ENCODE peak calls at places on chromosome 17, in five cellular contexts. U, J, Y, R and Z are unnamed samples. For H3K9me3 and H3K4me1, the result is how much of the 10 kb centered on the place peaks cover.

GRCh38 chr17:75561927-75562603 is 25.5 kb upstream of the MYO15B start:
- DNase-seq in Y (no peak), J (no peak), R (no peak), U (no peak), Z (no peak)

GRCh38 chr17:14373587-14374259 is 72.8 kb downstream of the HS3ST3B1 start:
- DNase-seq in J (no peak), U (no peak), Y (no peak), R (no peak), Z (no peak)

GRCh38 chr17:66665194-66665593 is 169.7 kb upstream of the CACNG5 start:
- DNase-seq in Y (no peak), J (no peak), U (no peak), R (no peak), Z (no peak)

GRCh38 chr17:76586741-76587487 is 1.3 kb upstream of the ST6GALNAC2 start:
- DNase-seq in Y (no peak), U (no peak), R (no peak), J (no peak), Z (no peak)

GRCh38 chr17:30570596-30571265 is 93.5 kb downstream of the GOSR1 start:
- DNase-seq in Y (no peak), U (no peak), R (no peak), J (no peak), Z (peak)

GRCh38 chr17:16989230-16989952 is 17.5 kb upstream of the TNFRSF13B start:
- DNase-seq in J (no peak), R (no peak), U (peak), Y (no peak), Z (no peak)

GRCh38 chr17:2222901-2223616 is 80.5 kb downstream of the SMG6 start:
- DNase-seq in J (no peak), U (peak), Y (peak), R (no peak), Z (no peak)

GRCh38 chr17:27414271-27414670 is 42.0 kb upstream of the KSR1 start:
- DNase-seq in R (no peak), Y (no peak), U (no peak), J (no peak), Z (peak)

GRCh38 chr17:74042241-74042640 is 161.2 kb upstream of the RPL38 start:
- DNase-seq in J (no peak), R (no peak), U (no peak), Y (no peak), Z (no peak)

GRCh38 chr17:43983515-43984411 is 20.7 kb upstream of the NAGS start:
- DNase-seq in U (no peak), R (peak), J (no peak), Y (peak), Z (no peak)

GRCh38 chr17:74276561-74277009 is 2.6 kb downstream of the DNAI2 start:
- DNase-seq in Y (no peak), J (no peak), U (no peak), R (no peak), Z (no peak)

GRCh38 chr17:74647871-74648672 is 24.5 kb upstream of the CD300E start:
- DNase-seq in Y (no peak), R (no peak), J (no peak), U (no peak), Z (no peak)

GRCh38 chr17:76597156-76598003 is 11.7 kb upstream of the ST6GALNAC2 start:
- DNase-seq in J (no peak), U (no peak), Y (no peak), R (no peak), Z (no peak)

GRCh38 chr17:45147581-45148182 is 593 bp upstream of the HEXIM1 start:
- DNase-seq in U (peak), R (peak), J (no peak), Y (peak), Z (no peak)

GRCh38 chr17:36721560-36722120 is 120.3 kb downstream of the MRM1 start:
- DNase-seq in U (peak), R (no peak), J (no peak), Y (no peak), Z (no peak)

GRCh38 chr17:66654341-66654740 is 180.6 kb upstream of the CACNG5 start:
- DNase-seq in R (no peak), U (no peak), Y (no peak), J (no peak), Z (no peak)

GRCh38 chr17:82443465-82444283 is 6.9 kb downstream of the CYBC1 start:
- DNase-seq in J (no peak), Y (peak), R (no peak), U (no peak), Z (no peak)

GRCh38 chr17:75270218-75270965 is 639 bp downstream of the MIF4GD start:
- DNase-seq in U (peak), Y (peak), R (peak), J (no peak), Z (peak)

GRCh38 chr17:81940538-81941483 is 3.7 kb upstream of the PYCR1 start:
- DNase-seq in Y (no peak), U (no peak), R (no peak), J (no peak), Z (no peak)

GRCh38 chr17:43814026-43814425 is 18.9 kb downstream of the MPP3 start:
- DNase-seq in U (no peak), Y (no peak), R (no peak), J (no peak), Z (no peak)

GRCh38 chr17:20121359-20122235 is 112.4 kb downstream of the SPECC1 start:
- DNase-seq in J (no peak), Y (peak), R (peak), U (peak), Z (no peak)

GRCh38 chr17:73589096-73589980 is 54.9 kb downstream of the SDK2 start:
- DNase-seq in U (no peak), R (no peak), Y (no peak), J (no peak), Z (no peak)

GRCh38 chr17:43356999-43357398 is 41.8 kb upstream of the ARL4D start:
- DNase-seq in U (no peak), Y (no peak), J (no peak), R (no peak), Z (no peak)

GRCh38 chr17:1653735-1654134 is 4.1 kb upstream of the RILP start:
- DNase-seq in U (no peak), Y (no peak), R (no peak), J (no peak), Z (no peak)

GRCh38 chr17:81695801-81696200 is 7.4 kb upstream of the MRPL12 start:
- DNase-seq in Y (no peak), U (no peak), J (no peak), R (no peak), Z (no peak)

GRCh38 chr17:70405492-70406220 is 236.3 kb downstream of the KCNJ2 start:
- DNase-seq in U (no peak), Y (no peak), R (no peak), J (no peak), Z (no peak)

GRCh38 chr17:34579979-34580684 is 750 bp downstream of the TMEM132E start:
- DNase-seq in R (no peak), U (no peak), Y (no peak), J (no peak), Z (no peak)

GRCh38 chr17:71828182-71828596 is 292.6 kb upstream of the SOX9 start:
- DNase-seq in Y (no peak), R (no peak), J (no peak), U (no peak), Z (no peak)

DNA sequence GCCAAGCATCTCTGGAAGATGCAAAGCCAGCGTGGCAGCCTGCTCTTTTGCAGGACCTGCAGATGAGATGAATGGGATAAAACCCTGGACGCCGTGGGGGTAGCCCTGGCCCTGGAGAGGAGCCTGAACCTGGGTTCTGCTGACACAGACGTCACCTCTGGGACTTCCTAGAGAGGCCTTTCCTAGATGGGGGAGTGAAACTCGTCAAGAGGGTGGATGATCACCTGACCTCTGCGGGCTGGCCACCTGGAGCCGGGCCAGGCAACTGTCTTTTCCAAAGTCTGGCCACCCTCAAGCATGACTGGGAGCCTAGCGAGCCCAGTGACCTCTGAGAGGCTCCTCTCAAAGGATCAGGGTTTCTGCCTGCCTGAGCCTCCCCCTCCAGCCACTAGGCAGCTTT is 529.0 kb downstream of the KCNJ18 start:
- DNase-seq in J (no peak), Y (no peak), R (no peak), U (no peak), Z (no peak)
- H3K9me3 ChIP-seq in J (under half), Y (under half), R (under half), U (under half), Z (under half)

GRCh38 chr17:18318122-18318521 is 3.0 kb downstream of the SMCR8 start:
- DNase-seq in Y (no peak), J (no peak), U (no peak), R (no peak), Z (no peak)
- H3K4me1 ChIP-seq in Y (half or more), J (half or more), U (half or more), R (under half), Z (half or more)

GRCh38 chr17:40404003-40404402 is 13.7 kb downstream of the TOP2A start:
- DNase-seq in R (no peak), U (no peak), Y (no peak), J (no peak), Z (no peak)

GRCh38 chr17:40402668-40403067 is 15.0 kb downstream of the TOP2A start:
- DNase-seq in Y (no peak), R (no peak), J (no peak), U (no peak), Z (no peak)

GRCh38 chr17:40399185-40399584 is 18.5 kb downstream of the TOP2A start:
- DNase-seq in Y (no peak), R (no peak), U (no peak), J (no peak), Z (no peak)
- H3K4me3 ChIP-seq in Y (no peak), R (no peak), U (no peak), J (no peak), Z (no peak)

DNA sequence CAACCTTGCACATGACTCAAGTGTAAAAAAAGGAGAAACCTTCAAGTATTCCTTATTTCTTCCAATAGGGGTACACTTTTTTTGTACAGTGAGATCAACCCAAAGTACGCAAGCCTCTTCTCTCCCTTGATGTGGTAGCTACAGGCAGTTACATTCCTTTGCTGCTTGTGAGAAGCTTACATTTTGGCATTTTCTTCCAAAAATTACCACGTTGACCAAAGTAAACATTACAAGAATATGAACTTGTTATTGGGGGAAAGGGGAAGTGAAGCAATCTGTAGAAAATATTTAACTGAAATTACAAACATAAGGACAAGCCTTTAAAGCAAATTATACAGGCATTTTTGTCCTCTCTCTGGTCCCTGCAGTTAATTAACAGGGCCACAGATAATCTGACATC is 97.0 kb upstream of the TOB1 start:
- DNase-seq in Y (no peak), R (no peak), U (no peak), J (no peak), Z (no peak)
- H3K9me3 ChIP-seq in Y (under half), R (under half), U (under half), J (under half), Z (under half)

GRCh38 chr17:15963670-15964110 is 18.8 kb downstream of the ADORA2B start:
- DNase-seq in U (no peak), Y (no peak), J (no peak), R (peak), Z (no peak)
- H3K4me1 ChIP-seq in U (under half), Y (under half), J (half or more), R (under half), Z (under half)

GRCh38 chr17:68497885-68498319 is 14.3 kb upstream of the PRKAR1A start:
- DNase-seq in J (no peak), R (no peak), U (no peak), Y (no peak), Z (no peak)
- H3K4me3 ChIP-seq in J (no peak), R (no peak), U (no peak), Y (no peak), Z (no peak)

GRCh38 chr17:51322390-51323029 is 62.2 kb downstream of the UTP18 start:
- DNase-seq in R (no peak), Y (no peak), U (no peak), J (no peak), Z (no peak)

DNA sequence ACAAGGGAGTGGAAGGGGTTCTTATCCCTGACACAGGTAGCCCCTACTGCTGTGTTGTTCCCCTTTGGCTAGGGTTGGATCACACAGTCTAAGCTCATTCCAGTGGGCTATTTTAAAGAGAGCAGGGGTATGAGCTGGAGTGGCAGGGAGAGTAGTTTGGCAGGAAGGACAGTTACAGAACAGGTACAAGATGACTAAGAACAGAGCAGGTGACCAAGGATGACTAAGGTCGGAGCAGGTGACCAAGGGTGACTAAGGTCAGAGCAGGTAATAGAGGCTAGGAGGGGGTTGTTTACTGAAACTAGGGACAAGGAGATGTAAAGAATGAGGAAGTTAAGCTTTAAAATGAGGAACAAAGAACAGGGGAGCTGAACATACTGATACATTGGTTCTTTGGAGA is 58.8 kb downstream of the UTP18 start:
- DNase-seq in U (no peak), R (no peak), Y (no peak), J (no peak), Z (no peak)
- H3K9me3 ChIP-seq in U (under half), R (under half), Y (under half), J (under half), Z (under half)

GRCh38 chr17:58517928-58518609 is 3.6 kb upstream of the MTMR4 start:
- DNase-seq in R (peak), U (peak), J (peak), Y (peak), Z (peak)
- H3K4me1 ChIP-seq in R (under half), U (under half), J (half or more), Y (under half), Z (half or more)

DNA sequence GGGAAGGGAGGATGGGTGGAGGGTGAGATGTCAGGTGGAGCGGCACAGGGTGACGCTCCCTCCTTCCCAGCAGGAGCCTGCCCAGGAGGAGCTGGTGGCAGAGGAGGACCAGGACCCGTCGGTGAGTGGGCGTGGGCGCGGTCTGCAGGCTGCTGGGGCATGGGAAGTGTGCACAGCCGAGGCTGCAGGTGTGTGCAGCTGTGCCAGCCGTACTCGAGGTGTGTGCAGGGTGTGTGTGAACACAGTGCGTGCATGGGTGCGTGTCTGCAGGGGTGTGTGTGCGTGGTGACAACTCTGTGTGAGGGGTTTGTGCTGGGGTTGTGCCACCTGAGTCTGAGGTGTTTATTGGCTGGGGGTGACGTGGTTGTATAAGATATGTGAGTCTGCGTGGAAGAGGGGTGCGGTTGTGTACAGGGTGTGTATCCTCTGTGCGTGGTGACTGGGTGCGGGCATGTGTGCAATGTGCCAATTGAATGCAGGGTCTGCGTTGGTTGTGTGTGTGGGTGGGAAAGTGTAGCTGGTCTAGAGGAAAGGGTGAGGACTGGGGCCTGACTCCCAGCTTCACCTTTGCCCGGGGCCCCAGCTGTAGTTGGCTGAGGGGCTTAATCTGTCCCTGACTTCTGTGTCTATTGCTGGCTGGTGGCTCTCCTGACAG is 670 bp downstream of the TNFSF12 start:
- DNase-seq in J (no peak), U (no peak), Y (peak), R (no peak), Z (no peak)
- H3K4me3 ChIP-seq in J (peak), U (peak), Y (peak), R (no peak), Z (peak)

GRCh38 chr17:3260163-3260562 is 38.0 kb downstream of the OR3A1 start:
- DNase-seq in R (no peak), U (no peak), Y (no peak), J (no peak), Z (no peak)

GRCh38 chr17:3260600-3260999 is 37.6 kb downstream of the OR3A1 start:
- DNase-seq in Y (no peak), R (no peak), J (no peak), U (no peak), Z (no peak)

GRCh38 chr17:3256575-3256974 is 41.6 kb downstream of the OR3A1 start:
- DNase-seq in R (no peak), U (no peak), Y (no peak), J (no peak), Z (no peak)
- H3K9me3 ChIP-seq in R (under half), U (under half), Y (under half), J (under half), Z (under half)